ENCODE peak calls at places on chromosomes 12 and 14, in six cellular contexts. B is right lobe of liver, L is pancreas, T is neuronal stem cell, W is brain microvascular endothelial cell, K is PC-3. M is an unnamed sample.

GRCh38 chr12:54352022-54352531 is 12.2 kb downstream of the GPR84 start:
- DNase-seq in B (no peak), T (peak), K (no peak), L (peak), W (no peak), M (no peak)

GRCh38 chr12:82650627-82651337 is 35.9 kb upstream of the TMTC2 start:
- DNase-seq in K (peak), B (no peak), T (no peak), L (no peak), W (peak), M (no peak)

GRCh38 chr12:20274008-20274407 is 94.3 kb upstream of the PDE3A start:
- DNase-seq in K (no peak), L (no peak), T (no peak), W (no peak), B (no peak), M (no peak)

GRCh38 chr12:25670076-25671055 is 117.3 kb upstream of the LMNTD1 start:
- DNase-seq in K (peak), B (no peak), L (no peak), W (no peak), T (no peak), M (no peak)

GRCh38 chr14:37550511-37550910 is 44.5 kb downstream of the FOXA1 start:
- DNase-seq in W (no peak), L (no peak), T (no peak), B (no peak), K (peak), M (no peak)

GRCh38 chr12:2552000-2552399 is 242.8 kb upstream of the FKBP4 start:
- DNase-seq in L (no peak), T (no peak), B (no peak), K (no peak), W (no peak), M (no peak)

GRCh38 chr12:68883151-68883550 is 49.8 kb downstream of the CPM start:
- DNase-seq in T (no peak), K (no peak), L (no peak), B (no peak), W (no peak), M (no peak)

GRCh38 chr12:107522692-107523477 is 162.7 kb upstream of the PWP1 start:
- DNase-seq in B (no peak), T (no peak), W (no peak), K (no peak), L (no peak), M (no peak)

GRCh38 chr14:49464885-49465284 is 121.3 kb downstream of the RPS29 start:
- DNase-seq in B (no peak), T (no peak), L (no peak), K (peak), W (no peak), M (no peak)

GRCh38 chr12:109732321-109733305 is 19.0 kb downstream of the FAM222A start:
- DNase-seq in K (no peak), T (no peak), L (peak), B (peak), W (no peak), M (no peak)

GRCh38 chr12:56880416-56881035 is 53.7 kb downstream of the SDR9C7 start:
- DNase-seq in T (no peak), W (no peak), K (no peak), B (no peak), L (no peak), M (no peak)

GRCh38 chr14:105989746-105990302 is 463.4 kb downstream of the TMEM121 start:
- DNase-seq in B (no peak), W (no peak), L (no peak), K (no peak), T (no peak), M (no peak)

GRCh38 chr14:64715628-64716412 is 11.6 kb downstream of the PLEKHG3 start:
- DNase-seq in K (no peak), B (no peak), L (peak), W (no peak), T (no peak), M (no peak)

GRCh38 chr14:55160989-55161388 is 30.4 kb downstream of the DLGAP5 start:
- DNase-seq in K (peak), W (no peak), L (no peak), T (no peak), B (no peak), M (no peak)

GRCh38 chr14:74599946-74600345 is 12.1 kb downstream of the LTBP2 start:
- DNase-seq in L (no peak), W (no peak), B (no peak), T (no peak), K (no peak), M (no peak)
- H3K27ac ChIP-seq in L (no peak), W (no peak), B (no peak), T (no peak), K (no peak), M (no peak)

DNA sequence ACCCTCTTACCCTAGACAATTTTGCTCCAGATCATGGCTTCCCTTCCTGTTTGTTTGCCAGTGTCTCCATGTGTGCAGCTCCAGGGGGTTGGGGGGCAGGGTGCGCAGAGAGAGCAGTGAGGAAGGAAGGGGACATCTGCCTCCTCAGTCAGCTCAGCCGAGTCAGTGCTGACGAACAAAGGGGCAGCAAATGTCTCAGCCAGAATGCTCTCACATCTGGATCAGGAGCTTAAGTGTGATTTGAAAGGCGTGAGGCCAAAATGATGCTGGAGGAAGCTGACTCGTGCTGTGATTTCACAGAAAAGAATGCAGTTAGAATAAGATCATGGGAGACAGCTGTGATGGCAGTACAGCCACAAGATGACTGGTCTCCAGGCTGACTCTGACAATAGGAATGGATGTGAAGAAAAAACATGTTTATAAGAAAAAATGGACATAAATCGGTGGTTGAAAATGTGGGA is 27.1 kb upstream of the CDK17 start:
- DNase-seq in L (no peak), W (peak), T (peak), K (peak), B (no peak), M (no peak)
- H3K27ac ChIP-seq in L (no peak), W (peak), T (no peak), K (peak), B (peak), M (peak)

GRCh38 chr14:51660720-51661119 is 9.0 kb downstream of the FRMD6 start:
- DNase-seq in L (no peak), B (no peak), W (no peak), K (no peak), T (no peak), M (no peak)

GRCh38 chr14:51661504-51661903 is 9.8 kb downstream of the FRMD6 start:
- DNase-seq in B (no peak), T (no peak), L (no peak), K (no peak), W (no peak), M (no peak)

GRCh38 chr14:51666070-51666469 is 14.4 kb downstream of the FRMD6 start:
- DNase-seq in K (no peak), T (no peak), L (no peak), W (no peak), B (no peak), M (no peak)

GRCh38 chr14:51666831-51667230 is 15.1 kb downstream of the FRMD6 start:
- DNase-seq in K (no peak), L (no peak), W (no peak), B (no peak), T (no peak), M (no peak)

DNA sequence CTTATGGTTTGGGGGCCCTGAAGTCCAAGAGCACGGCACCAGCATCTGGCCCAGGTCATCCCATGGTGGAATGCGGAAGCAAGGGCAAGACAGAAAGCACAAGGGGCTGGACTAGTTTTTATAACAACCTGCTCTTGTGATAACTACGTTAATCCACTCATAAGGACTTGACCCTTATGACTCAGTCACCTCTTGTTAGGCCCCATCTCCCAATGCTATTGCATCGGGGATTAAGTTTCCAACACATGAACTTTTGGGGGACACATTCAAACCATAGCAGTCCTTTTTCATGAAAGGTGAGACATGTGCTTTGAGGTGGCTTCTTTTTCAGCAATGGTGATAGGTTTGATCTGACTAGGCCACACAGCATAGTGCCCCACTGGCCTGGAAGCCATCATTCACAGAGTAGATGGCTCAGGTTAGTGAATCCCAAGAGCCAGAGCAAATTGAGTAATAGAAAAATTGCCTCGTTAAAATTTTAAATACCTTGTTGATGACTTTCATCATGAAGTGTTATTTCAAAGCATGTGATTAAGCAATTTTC is 12.1 kb downstream of the FRMD6 start:
- DNase-seq in L (no peak), T (no peak), B (no peak), W (no peak), K (no peak), M (no peak)
- H3K27ac ChIP-seq in L (no peak), T (no peak), B (no peak), W (peak), K (no peak), M (no peak)

DNA sequence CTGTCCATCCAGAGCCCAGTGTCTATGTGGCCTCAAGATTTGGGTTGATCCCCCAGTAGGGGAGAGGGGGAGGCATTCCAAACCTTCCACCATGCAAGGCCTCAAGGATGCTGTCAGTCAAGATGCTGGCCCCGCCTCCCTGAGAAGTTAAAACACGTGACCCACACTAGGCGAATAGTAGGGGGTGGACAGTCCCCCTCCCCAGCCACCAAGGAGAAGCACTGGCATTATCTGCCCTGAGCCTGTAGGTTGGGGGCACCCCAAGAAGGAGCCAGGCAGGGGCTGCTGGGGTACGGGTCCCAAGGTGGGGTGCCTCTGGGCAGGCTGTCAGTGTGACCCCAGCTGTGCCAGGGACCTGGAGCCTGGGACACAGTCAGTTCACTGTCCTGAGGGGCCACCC is 2.3 kb downstream of the SLC25A29 start:
- DNase-seq in B (no peak), L (no peak), W (no peak), T (no peak), K (no peak), M (no peak)
- H3K27ac ChIP-seq in B (no peak), L (no peak), W (no peak), T (no peak), K (no peak), M (no peak)

GRCh38 chr14:74488788-74489397 is 4.2 kb downstream of the NPC2 start:
- DNase-seq in L (no peak), K (peak), W (no peak), T (no peak), B (no peak), M (no peak)

GRCh38 chr14:74495356-74495755 is 1.8 kb downstream of the ISCA2 start:
- DNase-seq in K (no peak), T (no peak), L (no peak), B (no peak), W (no peak), M (no peak)

GRCh38 chr14:74493343-74494261 is at the start of gene ISCA2:
- DNase-seq in B (peak), W (peak), K (peak), T (peak), L (peak), M (peak)

GRCh38 chr14:74492413-74493342 is at the start of gene NPC2:
- DNase-seq in T (no peak), L (no peak), B (no peak), K (peak), W (no peak), M (no peak)

GRCh38 chr14:74491952-74492351 is 1.2 kb downstream of the NPC2 start:
- DNase-seq in L (no peak), K (peak), B (no peak), W (no peak), T (no peak), M (no peak)
- H3K27ac ChIP-seq in L (no peak), K (no peak), B (peak), W (no peak), T (no peak), M (no peak)

DNA sequence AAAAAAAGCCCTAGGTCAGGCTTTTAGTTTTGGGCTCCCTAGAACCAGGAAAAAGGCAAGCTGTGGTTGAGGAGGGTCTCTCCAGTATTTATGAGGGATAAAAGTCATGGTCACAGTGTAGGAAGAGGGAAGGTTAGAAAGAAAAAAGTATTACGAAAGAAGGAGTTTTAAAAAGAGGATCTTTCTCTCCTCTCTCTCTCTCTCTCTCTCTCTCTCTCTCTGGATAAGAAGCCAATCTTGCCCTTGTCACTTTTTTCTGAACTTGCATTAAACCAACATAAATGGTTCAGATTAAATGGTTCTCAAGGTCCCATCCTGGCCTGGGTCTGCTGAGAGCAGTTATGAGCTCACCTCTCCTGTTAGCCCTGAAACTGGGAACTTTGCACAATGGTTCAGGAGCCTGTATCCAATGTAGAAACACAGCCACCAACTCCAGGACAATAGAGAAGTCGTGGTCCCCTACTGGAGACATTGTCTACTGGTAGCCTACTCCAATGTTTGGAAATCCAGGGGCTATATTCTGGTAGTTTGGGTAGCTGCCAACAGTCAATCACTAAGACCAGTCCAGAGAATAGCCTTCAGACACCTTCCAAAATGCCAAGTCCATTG is 131.9 kb downstream of the DAD1 start:
- DNase-seq in L (no peak), T (no peak), B (no peak), W (no peak), K (no peak), M (no peak)
- H3K27ac ChIP-seq in L (no peak), T (no peak), B (no peak), W (no peak), K (no peak), M (no peak)

GRCh38 chr14:101318271-101318670 is 243.0 kb upstream of the DIO3 start:
- DNase-seq in W (no peak), L (no peak), B (no peak), T (no peak), K (no peak), M (no peak)

GRCh38 chr14:101320386-101320785 is 240.9 kb upstream of the DIO3 start:
- DNase-seq in T (no peak), K (no peak), L (no peak), B (no peak), W (no peak), M (no peak)

GRCh38 chr14:101313268-101313667 is 248.0 kb upstream of the DIO3 start:
- DNase-seq in T (no peak), K (no peak), L (no peak), W (no peak), B (no peak), M (no peak)

GRCh38 chr14:101315802-101316296 is 245.4 kb upstream of the DIO3 start:
- DNase-seq in T (no peak), K (peak), W (no peak), B (no peak), L (no peak), M (no peak)
- H3K27ac ChIP-seq in T (no peak), K (peak), W (no peak), B (no peak), L (no peak), M (no peak)

DNA sequence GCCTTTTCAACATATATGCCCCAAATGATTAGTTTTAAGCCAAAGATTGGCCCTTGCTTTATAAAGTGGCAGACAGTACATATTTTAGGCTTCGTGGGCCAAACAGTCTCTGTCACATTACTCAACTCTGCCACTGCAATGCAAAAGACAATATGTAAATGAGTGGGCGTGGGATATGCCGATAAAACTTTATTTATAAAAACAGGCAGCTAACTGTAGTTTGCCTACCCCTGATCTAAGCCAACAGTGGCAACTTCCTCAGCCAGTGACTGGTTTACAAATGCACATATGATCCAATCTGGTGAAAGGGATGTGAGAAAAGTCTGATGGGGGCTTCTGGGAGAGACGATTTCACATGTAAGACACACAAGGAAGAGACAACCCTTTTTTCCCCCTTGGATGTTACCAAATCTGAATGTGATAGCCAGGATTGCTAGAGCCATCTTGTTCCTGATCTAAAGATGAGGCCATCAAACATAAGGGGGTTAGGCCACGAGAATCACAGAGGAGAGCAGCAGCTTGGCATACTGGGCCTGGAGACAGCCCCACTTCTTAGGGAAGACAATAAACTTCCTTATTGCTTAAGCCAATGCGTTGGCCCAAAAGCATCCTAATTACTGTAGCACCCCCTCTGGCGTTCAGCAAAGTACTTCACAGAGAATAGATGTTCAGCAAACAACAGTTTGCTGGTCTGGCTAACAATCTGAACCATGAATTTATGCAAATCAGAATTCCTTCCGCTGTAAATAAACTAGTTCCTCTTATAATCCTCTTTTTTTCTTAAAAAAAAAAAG is 75.2 kb upstream of the TMCC3 start:
- DNase-seq in B (no peak), T (no peak), L (no peak), W (peak), K (peak), M (no peak)
- H3K27ac ChIP-seq in B (no peak), T (no peak), L (no peak), W (no peak), K (no peak), M (no peak)

DNA sequence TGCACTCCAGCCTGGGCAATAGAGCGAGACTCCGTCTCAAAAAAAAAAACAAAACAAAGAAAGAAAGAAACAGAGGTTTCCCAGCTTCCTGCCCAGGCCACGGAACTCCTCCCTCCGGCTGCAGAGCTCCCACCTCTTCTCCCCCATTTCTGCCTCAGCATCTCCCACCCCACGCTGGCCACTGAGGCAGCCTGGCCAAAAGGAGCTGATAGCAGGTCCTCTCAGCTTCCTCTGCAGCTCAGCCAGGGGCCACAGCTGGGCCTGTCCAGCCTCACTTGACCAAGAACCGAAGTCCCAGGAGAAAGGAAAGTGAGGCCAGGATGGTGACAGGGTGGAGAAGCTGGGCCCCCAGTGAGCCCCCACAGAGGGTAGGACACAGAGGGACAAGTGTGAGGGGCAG is 33.4 kb upstream of the CD9 start:
- DNase-seq in K (no peak), B (no peak), W (no peak), L (no peak), T (no peak), M (no peak)
- H3K27ac ChIP-seq in K (peak), B (peak), W (peak), L (peak), T (no peak), M (peak)